ENCODE peak calls at places on chromosome 14, in seven cellular contexts. W is EL; U is CD8-positive, alpha-beta memory T cell; P is DMS153; C is endothelial cell; Q is left cardiac atrium; M is NCI-H2171 treated with DMSO at 0.1 percent for 48 hours. K is an unnamed sample.

GRCh38 chr14:38040411-38040810 is 167.3 kb upstream of the SSTR1 start:
- DNase-seq in W (no peak), U (no peak), P (no peak), C (no peak), Q (no peak), M (no peak), K (no peak)

GRCh38 chr14:104874110-104874531 is 9.1 kb downstream of the CEP170B start:
- DNase-seq in W (no peak), U (no peak), P (no peak), C (no peak), Q (no peak), M (no peak), K (no peak)

GRCh38 chr14:94348836-94349235 is 25.7 kb upstream of the SERPINA6 start:
- DNase-seq in W (no peak), U (no peak), P (no peak), C (no peak), Q (no peak), M (no peak), K (no peak)

GRCh38 chr14:29716150-29716549 is 211.5 kb downstream of the PRKD1 start:
- DNase-seq in W (peak), U (no peak), P (no peak), C (no peak), Q (no peak), M (no peak), K (no peak)

GRCh38 chr14:101318271-101318670 is 243.0 kb upstream of the DIO3 start:
- DNase-seq in W (no peak), U (no peak), P (no peak), C (no peak), Q (no peak), M (no peak), K (no peak)

GRCh38 chr14:102911991-102912761 is 10.3 kb upstream of the AMN start:
- DNase-seq in W (no peak), U (no peak), P (no peak), C (no peak), Q (no peak), M (no peak), K (no peak)

GRCh38 chr14:95360828-95361227 is 41.1 kb upstream of the CLMN start:
- DNase-seq in W (no peak), U (no peak), P (no peak), C (no peak), Q (no peak), M (no peak), K (no peak)

GRCh38 chr14:32202941-32203882 is at the start of gene RNU6-8:
- DNase-seq in W (peak), U (peak), P (peak), C (peak), Q (peak), M (peak), K (peak)

GRCh38 chr14:28299227-28299626 is 467.4 kb upstream of the FOXG1 start:
- DNase-seq in W (no peak), U (no peak), P (no peak), C (no peak), Q (no peak), M (no peak), K (no peak)

GRCh38 chr14:22333408-22334274 is 255.4 kb downstream of the DAD1 start:
- DNase-seq in W (peak), U (no peak), P (peak), C (no peak), Q (no peak), M (no peak), K (no peak)

GRCh38 chr14:104356738-104357688 is 218.6 kb downstream of the KIF26A start:
- DNase-seq in W (no peak), U (no peak), P (no peak), C (no peak), Q (no peak), M (no peak), K (no peak)

GRCh38 chr14:56333361-56334279 is 215.4 kb downstream of the PELI2 start:
- DNase-seq in W (peak), U (no peak), P (peak), C (no peak), Q (no peak), M (peak), K (no peak)

GRCh38 chr14:73567951-73568885 is 795 bp upstream of the ACOT2 start:
- DNase-seq in W (peak), U (no peak), P (no peak), C (no peak), Q (no peak), M (peak), K (no peak)

GRCh38 chr14:69943084-69943797 is 64.0 kb downstream of the SMOC1 start:
- DNase-seq in W (no peak), U (no peak), P (no peak), C (no peak), Q (no peak), M (no peak), K (no peak)

GRCh38 chr14:32710351-32711102 is 228.2 kb upstream of the NPAS3 start:
- DNase-seq in W (no peak), U (no peak), P (no peak), C (no peak), Q (no peak), M (no peak), K (no peak)

GRCh38 chr14:97025722-97026121 is 228.5 kb downstream of the VRK1 start:
- DNase-seq in W (no peak), U (no peak), P (no peak), C (no peak), Q (no peak), M (no peak), K (no peak)

GRCh38 chr14:45651906-45652305 is 398.9 kb upstream of the MIS18BP1 start:
- DNase-seq in W (peak), U (no peak), P (no peak), C (no peak), Q (no peak), M (no peak), K (no peak)

GRCh38 chr14:90060312-90060964 is 1.4 kb upstream of the KCNK13 start:
- DNase-seq in W (peak), U (no peak), P (peak), C (peak), Q (peak), M (peak), K (peak)

GRCh38 chr14:72573725-72574426 is 320.0 kb downstream of the DPF3 start:
- DNase-seq in W (no peak), U (no peak), P (no peak), C (no peak), Q (no peak), M (peak), K (no peak)

GRCh38 chr14:90903101-90903500 is 86.9 kb upstream of the TTC7B start:
- DNase-seq in W (peak), U (peak), P (peak), C (peak), Q (peak), M (peak), K (no peak)

GRCh38 chr14:22852940-22853767 is 16.8 kb downstream of the MMP14 start:
- DNase-seq in W (peak), U (peak), P (peak), C (peak), Q (peak), M (peak), K (peak)

K was measured in heart left ventricle.